ENCODE peak calls at places on chromosomes 3 and 15, in nine cellular contexts. H is GM12865; B is lower leg skin; U is CD8-positive, alpha-beta T cell; Q is hepatocyte; P is mucosa of descending colon; N is astrocyte of the spinal cord; S is GM12864; X is heart right ventricle. I is an unnamed sample.

GRCh38 chr3:49174586-49174985 is 3.2 kb downstream of the KLHDC8B start:
- DNase-seq in Q (no peak), P (no peak), N (no peak), B (no peak), U (no peak), S (no peak), H (no peak), X (no peak), I (no peak)

GRCh38 chr3:156825795-156826143 is 384 bp upstream of the LEKR1 start:
- DNase-seq in N (no peak), X (no peak), S (no peak), B (no peak), H (no peak), U (no peak), P (no peak), Q (no peak), I (no peak)

GRCh38 chr3:13014755-13015285 is 58.4 kb downstream of the IQSEC1 start:
- DNase-seq in U (no peak), X (no peak), S (no peak), H (no peak), Q (no peak), B (no peak), P (no peak), N (no peak), I (no peak)

GRCh38 chr15:68223171-68223570 is 6.4 kb downstream of the CLN6 start:
- DNase-seq in U (peak), S (no peak), B (no peak), N (no peak), P (no peak), H (no peak), Q (no peak), X (no peak), I (no peak)

GRCh38 chr3:3160826-3161225 is 18.7 kb downstream of the CRBN start:
- DNase-seq in S (no peak), B (no peak), Q (no peak), P (no peak), N (no peak), X (no peak), U (no peak), H (no peak), I (no peak)

GRCh38 chr3:51704511-51704950 is 2.3 kb upstream of the GRM2 start:
- DNase-seq in H (no peak), B (no peak), N (no peak), Q (no peak), P (peak), S (no peak), X (no peak), U (no peak), I (no peak)

GRCh38 chr15:64013179-64014043 is 32.9 kb downstream of the DAPK2 start:
- DNase-seq in H (no peak), U (no peak), S (no peak), B (peak), Q (no peak), N (no peak), P (no peak), X (no peak), I (no peak)

GRCh38 chr3:58336135-58336882 is 3.6 kb downstream of the PXK start:
- DNase-seq in P (no peak), B (no peak), S (no peak), U (no peak), Q (no peak), N (peak), H (no peak), X (no peak), I (no peak)

GRCh38 chr3:30500666-30501399 is 105.6 kb upstream of the TGFBR2 start:
- DNase-seq in X (no peak), S (peak), H (peak), Q (no peak), U (no peak), B (no peak), N (no peak), P (no peak), I (no peak)

GRCh38 chr3:71511037-71511436 is 72.5 kb downstream of the FOXP1 start:
- DNase-seq in Q (peak), N (peak), S (no peak), U (no peak), X (no peak), P (no peak), H (no peak), B (no peak), I (peak)

GRCh38 chr3:126924458-126924857 is 58.5 kb upstream of the PLXNA1 start:
- DNase-seq in N (no peak), B (no peak), P (no peak), S (no peak), X (no peak), Q (no peak), H (no peak), U (no peak), I (no peak)

GRCh38 chr3:148221303-148221702 is 476.4 kb upstream of the AGTR1 start:
- DNase-seq in X (no peak), S (no peak), U (no peak), H (no peak), N (no peak), P (no peak), B (no peak), Q (no peak), I (no peak)

GRCh38 chr15:92839696-92840095 is 60.4 kb upstream of the CHD2 start:
- DNase-seq in U (no peak), Q (no peak), P (no peak), H (peak), X (no peak), S (no peak), B (no peak), N (no peak), I (peak)

GRCh38 chr3:63933459-63933858 is 21.3 kb upstream of the SCAANT1 start:
- DNase-seq in P (no peak), S (no peak), Q (no peak), B (no peak), H (peak), N (no peak), X (no peak), U (no peak), I (peak)

GRCh38 chr3:108136888-108137814 is 46.3 kb upstream of the CD47 start:
- DNase-seq in Q (no peak), N (no peak), U (no peak), S (no peak), B (no peak), X (no peak), H (no peak), P (no peak), I (no peak)
- TF ChIP-seq CTCF in Q (no peak), N (no peak), U (no peak), S (no peak), B (no peak), X (no peak), H (no peak), P (no peak), I (no peak)

GRCh38 chr15:78811825-78812183 is 540 bp upstream of the ADAMTS7 start:
- DNase-seq in U (no peak), S (no peak), H (no peak), X (peak), N (no peak), P (no peak), B (no peak), Q (no peak), I (no peak)
- TF ChIP-seq CTCF in U (peak), S (no peak), H (no peak), X (no peak), N (no peak), P (no peak), B (no peak), Q (no peak), I (peak)

GRCh38 chr15:70636540-70637165 is 126.7 kb downstream of the UACA start:
- DNase-seq in U (no peak), X (no peak), H (no peak), P (no peak), Q (peak), S (no peak), B (no peak), N (peak), I (no peak)
- TF ChIP-seq CTCF in U (no peak), X (no peak), H (peak), P (no peak), Q (peak), S (peak), B (no peak), N (peak), I (no peak)

GRCh38 chr3:81339040-81339845 is 422.2 kb downstream of the GBE1 start:
- DNase-seq in P (no peak), U (no peak), Q (peak), X (no peak), B (no peak), N (peak), S (no peak), H (peak), I (peak)
- TF ChIP-seq CTCF in P (no peak), U (no peak), Q (peak), X (no peak), B (no peak), N (peak), S (peak), H (peak), I (peak)

DNA sequence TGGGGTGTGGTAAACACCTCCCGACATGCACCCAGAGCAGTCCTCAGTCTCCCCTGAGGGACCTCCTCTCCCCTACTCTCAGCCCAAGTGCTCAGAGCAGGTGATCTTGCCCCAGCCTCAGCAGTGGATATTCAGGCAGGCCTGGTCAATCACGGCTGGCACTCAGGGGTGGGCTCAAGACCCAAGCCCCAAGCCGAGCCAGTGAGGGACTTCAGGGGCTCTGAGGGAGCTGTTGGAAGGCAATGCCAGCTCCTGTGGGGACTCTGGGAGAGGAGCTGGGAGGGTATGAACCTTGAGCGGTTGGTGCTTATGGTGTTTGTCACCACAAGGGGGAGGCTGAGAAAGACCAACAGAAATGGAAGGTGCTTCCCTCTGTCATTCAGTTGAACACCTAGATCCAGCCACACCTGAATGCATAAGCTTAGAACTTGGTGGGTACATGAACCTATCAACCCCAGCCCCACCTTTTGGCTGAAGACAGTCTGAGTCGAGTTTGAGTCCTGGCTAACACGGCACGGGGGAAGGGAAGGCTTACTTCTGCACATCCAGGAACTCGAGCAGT is 19.4 kb downstream of the ALS2CL start:
- DNase-seq in P (no peak), S (no peak), U (no peak), Q (no peak), N (no peak), B (no peak), X (no peak), H (no peak), I (peak)
- TF ChIP-seq CTCF in P (no peak), S (peak), U (no peak), Q (peak), N (peak), B (no peak), X (no peak), H (no peak), I (peak)

GRCh38 chr3:73327052-73327451 is 265.6 kb downstream of the EBLN2 start:
- DNase-seq in U (no peak), X (no peak), S (no peak), B (no peak), H (no peak), Q (no peak), N (no peak), P (no peak), I (no peak)
- TF ChIP-seq CTCF in U (no peak), X (no peak), S (no peak), B (no peak), H (no peak), Q (no peak), N (no peak), P (no peak), I (no peak)

GRCh38 chr3:9887478-9887877 is 2.9 kb upstream of the JAGN1 start:
- DNase-seq in X (no peak), H (no peak), P (no peak), U (no peak), Q (no peak), B (no peak), N (no peak), S (no peak), I (no peak)
- TF ChIP-seq CTCF in X (no peak), H (no peak), P (no peak), U (no peak), Q (no peak), B (no peak), N (no peak), S (no peak), I (no peak)

GRCh38 chr3:124926426-124927116 is 8.0 kb downstream of the MUC13 start:
- DNase-seq in S (no peak), H (no peak), N (peak), X (no peak), B (no peak), P (no peak), U (no peak), Q (no peak), I (no peak)

GRCh38 chr3:124920718-124921117 is 13.8 kb downstream of the MUC13 start:
- DNase-seq in P (no peak), U (no peak), N (no peak), H (no peak), X (no peak), B (no peak), Q (no peak), S (no peak), I (no peak)

GRCh38 chr3:124924741-124925140 is 9.8 kb downstream of the MUC13 start:
- DNase-seq in H (no peak), S (no peak), P (no peak), B (no peak), X (no peak), U (no peak), Q (no peak), N (no peak), I (no peak)

GRCh38 chr3:124927454-124928079 is 7.0 kb downstream of the MUC13 start:
- DNase-seq in S (peak), Q (no peak), N (no peak), B (no peak), X (no peak), H (peak), U (no peak), P (no peak), I (no peak)

GRCh38 chr3:124923833-124924232 is 10.7 kb downstream of the MUC13 start:
- DNase-seq in H (no peak), B (no peak), N (no peak), U (no peak), P (no peak), S (no peak), Q (no peak), X (no peak), I (no peak)
- TF ChIP-seq CTCF in H (peak), B (no peak), N (no peak), U (no peak), P (no peak), S (peak), Q (no peak), X (no peak), I (peak)

I was measured in OCI-LY7.